ENCODE peak calls at places on chromosomes 1 and 21, in five cellular contexts. T, F, Q, I and V are unnamed samples.

GRCh38 chr1:60699304-60699703 is 383.1 kb upstream of the NFIA start:
- DNase-seq in F (no peak), T (no peak), I (no peak), Q (no peak), V (no peak)

GRCh38 chr1:41462680-41463004 is 21.8 kb downstream of the EDN2 start:
- DNase-seq in T (no peak), Q (no peak), I (no peak), F (no peak), V (no peak)

GRCh38 chr1:26474824-26475223 is 2.6 kb downstream of the HMGN2 start:
- DNase-seq in F (no peak), I (no peak), Q (peak), T (no peak), V (no peak)

GRCh38 chr1:101388904-101389546 is 152.2 kb downstream of the S1PR1 start:
- DNase-seq in Q (no peak), T (no peak), F (peak), I (no peak), V (no peak)

GRCh38 chr1:168488153-168488552 is 55.6 kb downstream of the XCL2 start:
- DNase-seq in F (no peak), T (no peak), Q (no peak), I (no peak), V (no peak)

GRCh38 chr1:41362749-41363631 is 1.8 kb downstream of the FOXO6 start:
- DNase-seq in T (no peak), I (no peak), F (no peak), Q (no peak), V (no peak)

GRCh38 chr1:161115132-161115711 is 2.6 kb downstream of the PFDN2 start:
- DNase-seq in F (no peak), I (no peak), Q (peak), T (no peak), V (no peak)

GRCh38 chr1:244450597-244451538 is 841 bp downstream of the ADSS2 start:
- DNase-seq in Q (peak), T (peak), I (no peak), F (no peak), V (peak)

GRCh38 chr1:53176452-53177344 is 19.9 kb upstream of the CPT2 start:
- DNase-seq in F (no peak), Q (no peak), I (no peak), T (no peak), V (no peak)

GRCh38 chr21:15692711-15693110 is 37.1 kb upstream of the USP25 start:
- DNase-seq in T (no peak), Q (no peak), I (no peak), F (no peak), V (no peak)

GRCh38 chr1:154502066-154502741 is at the start of the genes SHE and TDRD10:
- DNase-seq in T (no peak), F (no peak), Q (no peak), I (no peak), V (peak)

GRCh38 chr1:227560393-227560792 is 3.0 kb upstream of the ZNF678 start:
- DNase-seq in F (no peak), T (no peak), I (no peak), Q (no peak), V (no peak)

GRCh38 chr1:1407957-1408318 is 845 bp upstream of the MRPL20 start:
- DNase-seq in Q (no peak), I (no peak), F (no peak), T (no peak), V (no peak)

GRCh38 chr1:238558156-238558555 is 667.4 kb upstream of the ZP4 start:
- DNase-seq in Q (no peak), T (no peak), I (no peak), F (no peak), V (no peak)

GRCh38 chr1:64906447-64906846 is 59.9 kb downstream of the JAK1 start:
- DNase-seq in Q (peak), T (peak), I (no peak), F (no peak), V (no peak)

GRCh38 chr1:97936976-97937375 is 16.1 kb upstream of the DPYD start:
- DNase-seq in T (no peak), F (no peak), I (no peak), Q (no peak), V (no peak)

GRCh38 chr1:40014812-40015594 is 25.5 kb upstream of the CAP1 start:
- DNase-seq in Q (no peak), T (no peak), I (no peak), F (no peak), V (no peak)

GRCh38 chr1:30106125-30106524 is 617.3 kb downstream of the MATN1 start:
- DNase-seq in F (no peak), T (peak), Q (peak), I (peak), V (peak)
- TF ChIP-seq USF2 in F (no peak), T (no peak), Q (no peak), I (no peak), V (no peak)

DNA sequence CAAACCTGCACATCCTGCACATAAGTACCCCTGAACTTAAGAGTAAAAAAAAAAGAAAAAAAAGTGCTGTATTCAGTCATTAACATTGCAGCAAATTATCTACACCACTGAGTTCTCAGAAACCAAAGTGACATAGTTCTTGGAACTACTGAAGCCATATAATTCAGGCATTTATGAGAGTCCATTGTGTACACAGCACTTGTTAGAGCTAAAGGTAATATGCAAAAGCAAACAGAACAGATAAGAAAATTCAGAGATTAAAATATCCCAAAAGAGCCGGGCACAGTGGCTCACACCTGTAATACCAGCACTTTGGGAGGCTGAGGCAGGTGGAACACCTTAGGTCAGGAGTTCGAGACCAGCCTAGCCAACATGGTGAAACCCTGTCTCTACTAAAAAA is 38.0 kb downstream of the F5 start:
- DNase-seq in I (no peak), T (no peak), Q (no peak), F (no peak), V (no peak)
- TF ChIP-seq ATF2 in I (no peak), T (no peak), Q (no peak), F (no peak), V (no peak)

DNA sequence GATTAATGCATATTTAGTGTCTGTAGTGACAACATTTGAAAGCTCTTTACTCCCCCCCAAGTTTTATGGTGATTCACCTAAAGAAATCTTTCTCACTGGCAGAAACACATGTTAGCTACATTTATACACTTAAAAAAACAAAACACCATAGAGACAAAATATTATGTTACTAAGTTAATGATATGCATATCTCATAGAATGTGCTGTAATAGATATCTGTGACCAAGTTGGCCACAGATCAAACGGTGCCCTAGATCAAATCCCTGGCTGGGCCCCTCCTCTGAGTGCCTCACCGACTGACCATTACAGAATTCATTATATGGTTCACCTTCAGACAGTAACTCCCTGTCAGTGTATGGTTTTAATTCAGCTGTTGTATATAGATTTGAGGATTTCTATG is 322.1 kb upstream of the LYPLAL1 start:
- DNase-seq in F (no peak), Q (no peak), T (no peak), I (no peak), V (no peak)
- TF ChIP-seq USF2 in F (no peak), Q (no peak), T (no peak), I (no peak), V (no peak)

GRCh38 chr1:214506972-214507431 is 44.4 kb downstream of the PTPN14 start:
- DNase-seq in T (no peak), I (no peak), Q (peak), F (no peak), V (no peak)
- TF ChIP-seq ATF2 in T (no peak), I (no peak), Q (no peak), F (no peak), V (no peak)

GRCh38 chr1:163912491-163912890 is 590.7 kb downstream of the NUF2 start:
- DNase-seq in F (no peak), I (no peak), T (no peak), Q (no peak), V (no peak)

DNA sequence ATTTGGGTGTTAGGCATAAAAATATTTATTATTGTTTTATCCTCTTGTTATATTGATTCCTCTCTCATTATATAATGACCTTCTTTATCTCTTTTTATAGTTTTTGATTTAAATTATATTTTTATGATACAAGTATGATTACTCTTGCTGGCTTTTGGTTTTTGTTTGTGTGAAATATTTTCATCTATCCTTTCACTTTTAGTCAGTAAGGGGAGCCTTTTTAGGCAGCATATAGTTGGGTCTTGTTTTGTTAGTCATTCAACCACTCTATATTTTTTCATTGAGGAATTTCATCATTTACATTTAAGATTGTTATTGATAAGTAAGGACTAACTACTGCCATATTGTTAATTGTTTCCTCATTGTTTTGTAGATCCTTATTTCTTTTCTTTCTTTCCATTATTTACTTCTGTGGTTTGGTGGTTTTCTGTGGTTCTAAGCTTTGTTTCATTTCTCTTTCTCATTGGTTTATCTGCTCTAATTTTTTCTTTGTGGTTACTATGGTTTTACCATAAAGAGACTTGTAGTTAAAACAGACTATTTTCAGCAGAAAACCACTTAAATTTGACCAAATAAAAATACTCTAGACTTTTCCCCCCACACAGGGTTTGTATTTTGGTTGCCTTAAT is 593.1 kb downstream of the NUF2 start:
- DNase-seq in I (no peak), F (no peak), Q (no peak), T (no peak), V (no peak)
- TF ChIP-seq USF2 in I (no peak), F (no peak), Q (no peak), T (no peak), V (no peak)

DNA sequence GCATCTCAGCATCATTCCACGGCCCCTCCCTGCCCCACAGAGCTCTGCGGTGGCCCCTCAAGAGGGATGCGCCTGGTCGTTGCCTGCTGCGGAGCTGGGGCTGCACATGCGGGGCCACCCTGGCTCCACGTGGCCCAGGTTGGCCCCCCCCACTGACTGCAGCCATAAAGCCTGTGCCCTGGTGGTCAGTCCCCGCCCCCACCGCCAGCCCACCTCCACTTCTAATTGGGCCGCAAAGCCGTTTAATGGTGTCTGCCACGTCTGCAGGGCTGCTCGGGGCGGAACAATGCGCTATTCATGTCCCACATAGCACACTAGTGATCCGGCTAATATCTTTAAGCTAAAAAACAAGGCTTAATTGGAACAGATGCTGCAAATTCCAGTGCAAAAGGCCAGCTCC is 33.5 kb upstream of the ACTRT2 start:
- DNase-seq in Q (no peak), I (no peak), T (no peak), F (no peak), V (no peak)
- TF ChIP-seq ATF2 in Q (no peak), I (no peak), T (no peak), F (no peak), V (no peak)

DNA sequence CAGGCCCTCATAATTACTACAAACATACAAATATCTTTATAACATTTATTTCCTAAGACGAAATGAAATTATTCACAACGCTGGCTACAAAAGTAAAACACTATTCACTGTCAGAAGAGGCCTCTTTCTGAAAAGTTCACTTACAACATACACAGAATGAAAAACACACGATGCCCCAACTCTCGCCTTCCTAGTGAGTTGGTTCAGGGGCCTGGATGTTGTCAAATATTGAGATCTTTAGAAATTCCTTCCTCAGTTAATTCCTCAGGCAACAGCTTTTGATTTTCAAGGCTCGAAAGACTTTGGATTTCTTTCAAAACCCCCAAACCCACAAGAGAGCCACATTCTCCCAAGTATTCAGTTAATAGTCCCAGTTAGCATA is 14.2 kb upstream of the KCNE1 start:
- DNase-seq in T (no peak), F (no peak), Q (no peak), I (no peak), V (no peak)
- TF ChIP-seq USF2 in T (no peak), F (no peak), Q (no peak), I (no peak), V (no peak)

GRCh38 chr1:15956150-15956549 is 19.8 kb downstream of the ZBTB17 start:
- DNase-seq in T (no peak), Q (no peak), F (no peak), I (no peak), V (no peak)
- TF ChIP-seq ATF2 in T (no peak), Q (no peak), F (no peak), I (no peak), V (no peak)

GRCh38 chr21:42562816-42563215 is 49.2 kb downstream of the SLC37A1 start:
- DNase-seq in I (no peak), T (no peak), Q (no peak), F (no peak), V (peak)

GRCh38 chr21:42560517-42561179 is 47.0 kb downstream of the SLC37A1 start:
- DNase-seq in Q (no peak), T (no peak), I (no peak), F (no peak), V (peak)

GRCh38 chr21:42561742-42562141 is 48.1 kb downstream of the SLC37A1 start:
- DNase-seq in I (no peak), Q (peak), F (peak), T (peak), V (peak)

GRCh38 chr21:42563261-42564045 is 49.8 kb downstream of the SLC37A1 start:
- DNase-seq in F (no peak), I (no peak), Q (no peak), T (peak), V (peak)

DNA sequence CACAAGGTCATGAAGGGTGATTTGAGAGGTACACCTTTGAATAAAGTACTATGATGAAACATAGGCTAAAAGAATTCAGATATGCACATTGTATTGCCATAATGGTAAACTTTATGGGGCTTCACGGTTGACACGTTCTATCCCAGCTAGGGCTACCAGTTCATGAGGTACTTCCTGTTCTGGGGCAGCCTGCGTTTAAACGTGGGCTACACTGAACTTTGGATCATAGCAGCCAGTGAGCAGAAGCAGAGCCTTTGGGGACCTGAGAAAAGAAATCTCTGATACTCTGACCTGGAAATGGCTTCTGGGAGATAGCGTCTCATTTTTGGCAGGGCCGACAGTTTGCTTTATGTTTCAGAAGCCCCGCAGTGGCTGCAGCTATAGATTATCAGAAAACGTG is 48.6 kb downstream of the SLC37A1 start:
- DNase-seq in Q (peak), T (no peak), I (no peak), F (no peak), V (peak)
- TF ChIP-seq USF2 in Q (no peak), T (no peak), I (no peak), F (no peak), V (no peak)